ENCODE peak calls at places on chromosomes 7 and 10, in six cellular contexts. O, B, S, V, T and A are unnamed samples.

GRCh38 chr10:11081413-11081812 is 63.7 kb downstream of the CELF2 start:
- DNase-seq in T (no peak), S (no peak), B (no peak), V (no peak), O (no peak), A (no peak)

GRCh38 chr10:12081879-12082560 is 13.3 kb downstream of the DHTKD1 start:
- DNase-seq in O (peak), S (no peak), B (no peak), V (no peak), T (peak), A (peak)

GRCh38 chr7:51640851-51641250 is 324.2 kb upstream of the COBL start:
- DNase-seq in V (no peak), S (no peak), B (no peak), T (no peak), O (no peak), A (no peak)

GRCh38 chr7:142494021-142494420 is 236.2 kb upstream of the PRSS58 start:
- DNase-seq in S (no peak), V (no peak), B (no peak), T (no peak), O (no peak), A (no peak)

GRCh38 chr7:20778063-20778721 is 8.5 kb downstream of the SP8 start:
- DNase-seq in V (peak), S (peak), B (peak), O (peak), T (no peak), A (no peak)

GRCh38 chr10:13090289-13090688 is 9.7 kb upstream of the OPTN start:
- DNase-seq in B (no peak), S (no peak), O (no peak), V (no peak), T (no peak), A (no peak)

GRCh38 chr7:87475359-87476178 is at the start of gene ABCB4:
- DNase-seq in B (peak), V (no peak), O (no peak), S (no peak), T (no peak), A (no peak)

GRCh38 chr10:50421026-50421719 is 169.9 kb upstream of the ASAH2 start:
- DNase-seq in T (peak), S (no peak), V (peak), O (peak), B (no peak), A (peak)

GRCh38 chr10:132554053-132554990 is 16.7 kb downstream of the INPP5A start:
- DNase-seq in S (no peak), T (no peak), O (no peak), B (peak), V (no peak), A (no peak)

GRCh38 chr7:149196151-149196704 is 882 bp downstream of the ZNF282 start:
- DNase-seq in T (no peak), B (peak), V (peak), S (no peak), O (no peak), A (no peak)

GRCh38 chr10:104139221-104139620 is 17.2 kb downstream of the SFR1 start:
- DNase-seq in B (no peak), S (no peak), V (peak), T (no peak), O (no peak), A (no peak)

GRCh38 chr7:99375070-99375807 is 709 bp downstream of the ARPC1B start:
- DNase-seq in T (peak), B (peak), V (peak), S (peak), O (peak), A (peak)

GRCh38 chr7:19009241-19009935 is 108.0 kb downstream of the TWIST1 start:
- DNase-seq in O (peak), V (no peak), B (no peak), S (no peak), T (no peak), A (peak)

GRCh38 chr7:83178066-83178465 is 15.4 kb upstream of the PCLO start:
- DNase-seq in T (peak), O (peak), B (no peak), V (no peak), S (peak), A (no peak)

GRCh38 chr10:24552346-24553016 is 171.2 kb downstream of the ARHGAP21 start:
- DNase-seq in O (peak), T (no peak), V (peak), B (peak), S (no peak), A (no peak)

GRCh38 chr10:6045600-6046457 is 16.3 kb downstream of the IL2RA start:
- DNase-seq in T (no peak), B (no peak), S (no peak), V (no peak), O (no peak), A (no peak)

GRCh38 chr7:55261386-55261770 is 103.8 kb upstream of the LANCL2 start:
- DNase-seq in O (no peak), S (no peak), V (no peak), B (no peak), T (no peak), A (no peak)

GRCh38 chr7:100476108-100476780 is 2.8 kb downstream of the TSC22D4 start:
- DNase-seq in V (no peak), T (no peak), S (no peak), O (no peak), B (no peak), A (no peak)

GRCh38 chr7:90404777-90405176 is 1.5 kb downstream of the CLDN12 start:
- DNase-seq in V (peak), B (no peak), S (no peak), O (peak), T (peak), A (peak)

GRCh38 chr10:6920072-6921019 is 340.3 kb upstream of the PRKCQ start:
- DNase-seq in T (peak), O (peak), B (peak), S (no peak), V (peak), A (peak)

GRCh38 chr10:80520661-80521488 is 16.8 kb upstream of the SH2D4B start:
- DNase-seq in T (no peak), O (no peak), B (no peak), V (no peak), S (no peak), A (no peak)

GRCh38 chr7:98565114-98565513 is 52.0 kb upstream of the NPTX2 start:
- DNase-seq in S (no peak), O (no peak), V (no peak), T (no peak), B (no peak), A (no peak)

GRCh38 chr10:124197301-124198148 is 104.1 kb upstream of the CHST15 start:
- DNase-seq in S (no peak), B (no peak), V (no peak), O (no peak), T (no peak), A (no peak)

GRCh38 chr10:75782463-75783248 is 351.2 kb downstream of the LRMDA start:
- DNase-seq in B (no peak), V (peak), S (no peak), O (no peak), T (no peak), A (no peak)

GRCh38 chr7:105130048-105130447 is 116.0 kb downstream of the KMT2E start:
- DNase-seq in V (no peak), S (no peak), T (no peak), O (no peak), B (no peak), A (no peak)

GRCh38 chr7:2143981-2144595 is 88.7 kb downstream of the MAD1L1 start:
- DNase-seq in B (no peak), T (no peak), O (no peak), S (no peak), V (no peak), A (no peak)

GRCh38 chr7:43647772-43648643 is 65.1 kb downstream of the STK17A start:
- DNase-seq in S (peak), V (peak), T (peak), B (peak), O (peak), A (peak)

GRCh38 chr10:80172896-80173295 is 32.4 kb downstream of the ANXA11 start:
- DNase-seq in O (no peak), T (no peak), S (no peak), B (no peak), V (no peak), A (no peak)

GRCh38 chr7:73707045-73707631 is 12.3 kb downstream of the STX1A start:
- DNase-seq in V (peak), B (peak), S (peak), O (no peak), T (peak), A (peak)

GRCh38 chr7:155278921-155279320 is 18.8 kb upstream of the INSIG1 start:
- DNase-seq in O (no peak), V (no peak), B (no peak), T (no peak), S (no peak), A (no peak)

GRCh38 chr10:92279297-92279696 is 11.6 kb downstream of the CPEB3 start:
- DNase-seq in T (no peak), O (no peak), B (no peak), V (no peak), S (no peak), A (no peak)

GRCh38 chr10:85225311-85225710 is 896.9 kb downstream of the CCSER2 start:
- DNase-seq in V (no peak), T (no peak), B (no peak), S (no peak), O (no peak), A (no peak)

GRCh38 chr10:22997102-22997501 is 69.2 kb downstream of the ARMC3 start:
- DNase-seq in S (no peak), B (no peak), O (peak), T (peak), V (peak), A (peak)

GRCh38 chr10:113093188-113094113 is 143.4 kb downstream of the TCF7L2 start:
- DNase-seq in B (peak), T (no peak), O (peak), S (no peak), V (peak), A (peak)

GRCh38 chr7:106568680-106569499 is 92.1 kb downstream of the CCDC71L start:
- DNase-seq in T (no peak), O (peak), B (no peak), S (peak), V (no peak), A (no peak)